ENCODE peak calls at places on chromosome 22, in ten cellular contexts. U is cardiac muscle cell, E is right atrium auricular region, N is spleen, Z is MM.1S, K is mucosa of descending colon, L is right lobe of liver, C is AG04449, G is choroid plexus epithelial cell, F is GM23338. J is an unnamed sample.

GRCh38 chr22:39234867-39235687 is 9.7 kb downstream of the PDGFB start:
- DNase-seq in F (no peak), G (no peak), E (peak; percentile 79), N (no peak), L (peak; percentile 70), Z (no peak), K (peak; percentile 82), U (no peak), C (no peak), J (no peak)

GRCh38 chr22:35349368-35349703 is 31.6 kb upstream of the HMOX1 start:
- DNase-seq in N (peak; percentile 76), U (no peak), G (no peak), K (no peak), E (no peak), Z (no peak), F (no peak), C (no peak), L (peak; percentile 59), J (no peak)

GRCh38 chr22:31935961-31936635 is 8.2 kb upstream of the YWHAH start:
- DNase-seq in F (no peak), C (no peak), U (no peak), G (no peak), K (no peak), E (no peak), Z (no peak), N (peak; percentile 27), L (no peak), J (no peak)

GRCh38 chr22:30763815-30764686 is 69.4 kb downstream of the OSBP2 start:
- DNase-seq in K (no peak), L (peak; percentile 54), Z (peak; percentile 59), F (peak; percentile 92), C (peak; percentile 45), E (no peak), N (no peak), G (peak; percentile 92), U (peak; percentile 89), J (peak; percentile 88)

GRCh38 chr22:36411589-36412258 is 24.0 kb upstream of the MYH9 start:
- DNase-seq in F (no peak), Z (peak; percentile 69), C (no peak), L (no peak), K (no peak), E (no peak), U (no peak), G (no peak), N (no peak), J (no peak)

GRCh38 chr22:45469573-45470383 is 32.9 kb upstream of the FBLN1 start:
- DNase-seq in C (no peak), U (peak; percentile 42), Z (no peak), K (no peak), N (peak; percentile 23), L (no peak), G (peak; percentile 24), E (no peak), F (no peak), J (peak; percentile 91)

GRCh38 chr22:43698403-43698802 is 113.7 kb downstream of the EFCAB6 start:
- DNase-seq in E (no peak), Z (no peak), G (no peak), L (no peak), N (no peak), K (no peak), F (no peak), U (peak; percentile 2), C (no peak), J (peak; percentile 15)

GRCh38 chr22:43570531-43571144 is 158.8 kb downstream of the MPPED1 start:
- DNase-seq in L (no peak), K (no peak), Z (no peak), C (no peak), N (no peak), G (no peak), E (no peak), U (no peak), F (peak; percentile 21), J (no peak)

GRCh38 chr22:22687638-22688500 is 43.5 kb downstream of the GGTLC2 start:
- DNase-seq in G (peak; percentile 84), L (no peak), F (peak; percentile 63), E (no peak), K (no peak), N (no peak), C (peak; percentile 17), U (peak; percentile 77), Z (peak; percentile 55), J (peak; percentile 71)

GRCh38 chr22:49350441-49351121 is 477.1 kb downstream of the BRD1 start:
- DNase-seq in U (no peak), K (no peak), C (no peak), L (no peak), E (no peak), Z (no peak), N (peak; percentile 54), F (no peak), G (peak; percentile 9), J (no peak)

GRCh38 chr22:44837481-44837880 is 85.1 kb downstream of the ARHGAP8 start:
- DNase-seq in F (peak; percentile 41), L (no peak), E (no peak), C (no peak), K (no peak), U (no peak), G (no peak), Z (no peak), N (no peak), J (no peak)

GRCh38 chr22:49967333-49968241 is 7.0 kb downstream of the PIM3 start:
- DNase-seq in E (peak; percentile 69), N (peak; percentile 87), C (no peak), U (peak; percentile 60), L (peak; percentile 98), G (no peak), Z (peak; percentile 5), K (peak; percentile 52), F (no peak), J (peak; percentile 52)

GRCh38 chr22:17098379-17098819 is 13.6 kb downstream of the IL17RA start:
- DNase-seq in F (no peak), E (no peak), U (peak; percentile 61), K (no peak), G (no peak), C (no peak), L (no peak), N (peak; percentile 73), Z (no peak), J (no peak)
- H3K4me3 ChIP-seq in F (no peak overlapping the region), E (no peak overlapping the region), U (no peak overlapping the region), K (no peak overlapping the region), G (no peak overlapping the region), C (no peak overlapping the region), L (no peak overlapping the region), N (no peak overlapping the region), Z (no peak overlapping the region), J (no peak overlapping the region)

GRCh38 chr22:19554834-19555404 is 30.7 kb upstream of the CLDN5 start:
- DNase-seq in K (no peak), G (peak; percentile 55), L (no peak), N (no peak), E (no peak), U (peak; percentile 25), F (peak; percentile 85), C (no peak), Z (no peak), J (peak; percentile 19)

GRCh38 chr22:19556963-19557545 is 32.8 kb upstream of the CLDN5 start:
- DNase-seq in Z (no peak), G (no peak), F (no peak), U (no peak), K (no peak), E (no peak), L (no peak), C (no peak), N (no peak), J (no peak)

GRCh38 chr22:19555651-19556050 is 31.4 kb upstream of the CLDN5 start:
- DNase-seq in F (no peak), G (no peak), U (no peak), C (no peak), N (peak; percentile 24), E (no peak), Z (no peak), K (no peak), L (no peak), J (no peak)

GRCh38 chr22:19559956-19560355 is 35.7 kb upstream of the CLDN5 start:
- DNase-seq in E (no peak), U (no peak), K (no peak), N (no peak), L (no peak), F (no peak), G (no peak), C (no peak), Z (no peak), J (no peak)

GRCh38 chr22:19559324-19559811 is 35.2 kb upstream of the CLDN5 start:
- DNase-seq in E (no peak), U (no peak), G (no peak), N (no peak), Z (no peak), F (peak; percentile 61), C (no peak), L (no peak), K (no peak), J (no peak)
- TF ChIP-seq CTCF in E (no peak), U (no peak), G (no peak), N (no peak), Z (no peak), F (peak; percentile 43), C (no peak), L (no peak), K (no peak), J (no peak)

DNA sequence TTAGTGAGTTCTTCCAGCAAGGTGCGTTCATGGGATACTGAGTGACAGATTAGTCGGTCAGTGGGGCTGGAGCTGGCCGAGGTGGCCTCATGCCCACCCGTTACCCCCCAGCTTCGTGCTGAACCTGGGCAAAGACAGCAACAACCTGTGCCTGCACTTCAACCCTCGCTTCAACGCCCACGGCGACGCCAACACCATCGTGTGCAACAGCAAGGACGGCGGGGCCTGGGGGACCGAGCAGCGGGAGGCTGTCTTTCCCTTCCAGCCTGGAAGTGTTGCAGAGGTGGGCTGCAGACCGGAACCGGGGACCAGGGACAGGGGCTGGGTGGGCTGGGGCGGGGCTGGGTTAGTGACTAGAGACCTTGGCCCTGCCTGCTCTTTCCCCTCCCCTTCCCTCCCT is 2.9 kb downstream of the LGALS1 start:
- DNase-seq in C (no peak), U (no peak), L (no peak), G (no peak), Z (no peak), N (no peak), E (no peak), F (no peak), K (no peak), J (no peak)
- H3K4me3 ChIP-seq in C (peak overlapping the region; percentile 97), U (no peak overlapping the region), L (no peak overlapping the region), G (peak overlapping the region; percentile 34), Z (no peak overlapping the region), N (no peak overlapping the region), E (no peak overlapping the region), F (no peak overlapping the region), K (no peak overlapping the region), J (peak overlapping the region; percentile 72)

DNA sequence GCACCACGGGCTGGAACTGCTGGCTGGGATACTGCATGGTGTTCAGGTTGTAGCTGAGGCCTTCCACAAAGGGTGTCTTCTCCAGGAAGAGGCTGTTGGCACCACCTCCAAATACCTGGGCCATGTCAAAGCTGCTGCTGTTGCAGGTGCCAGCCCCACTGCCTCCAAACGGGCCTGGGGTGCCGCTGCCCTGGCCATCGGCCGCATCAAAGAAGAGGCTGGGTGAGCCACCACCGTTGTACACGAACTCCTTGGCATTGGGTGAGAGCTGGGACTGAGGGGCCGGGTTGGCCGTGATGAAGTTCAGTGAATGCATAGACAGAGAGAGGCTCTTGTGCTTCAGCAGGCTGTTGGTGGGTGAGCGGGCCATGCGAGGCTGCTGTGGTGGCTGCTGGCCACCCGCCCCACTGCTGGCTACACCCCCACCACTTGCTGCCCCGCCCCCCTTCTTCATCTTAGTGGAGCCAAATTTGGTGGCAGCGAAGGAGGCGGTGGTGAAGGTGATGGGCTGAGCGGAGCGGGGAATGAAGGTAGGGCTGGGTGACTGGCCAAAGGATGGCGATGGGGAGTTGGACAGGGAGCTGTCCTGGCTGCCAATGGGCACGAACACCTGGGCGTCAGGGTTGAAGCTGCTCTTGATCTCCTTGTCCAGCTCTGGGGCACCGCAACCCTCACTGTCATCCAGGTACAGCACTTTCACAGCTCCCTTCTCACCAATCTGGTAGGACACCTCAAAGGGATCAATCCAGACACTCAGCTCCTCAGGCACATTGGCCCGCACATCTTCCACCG is 10.1 kb downstream of the TOB2 start:
- DNase-seq in C (no peak), E (no peak), G (no peak), L (no peak), U (no peak), Z (no peak), F (no peak), N (no peak), K (no peak), J (no peak)
- TF ChIP-seq CTCF in C (no peak), E (no peak), G (no peak), L (no peak), U (no peak), Z (no peak), F (no peak), N (no peak), K (no peak), J (no peak)